ENCODE peak calls at places on chromosome 17, in four cellular contexts. J, T, Z and K are unnamed samples.
A peak's percentile ranks its signal among the peaks of the same experiment; 100 is the strongest.

GRCh38 chr17:82094931-82095776 is 2.9 kb downstream of the FASN start:
- DNase-seq in J (no peak), T (no peak), Z (no peak), K (no peak)

GRCh38 chr17:77697480-77698400 is 260.8 kb upstream of the TNRC6C start:
- DNase-seq in J (no peak), T (no peak), Z (no peak), K (no peak)

GRCh38 chr17:50194441-50195195 is 6.8 kb downstream of the COL1A1 start:
- DNase-seq in J (no peak), T (no peak), Z (no peak), K (no peak)

GRCh38 chr17:73005360-73005759 is 87.1 kb downstream of the SLC39A11 start:
- DNase-seq in J (no peak), T (no peak), Z (no peak), K (no peak)

GRCh38 chr17:75390982-75391381 is 14.5 kb downstream of the GRB2 start:
- DNase-seq in J (peak; percentile 39), T (no peak), Z (no peak), K (no peak)

GRCh38 chr17:11948791-11949190 is 48.5 kb downstream of the ZNF18 start:
- DNase-seq in J (peak; percentile 86), T (peak; percentile 78), Z (peak; percentile 24), K (no peak)

GRCh38 chr17:78818932-78819331 is 21.7 kb downstream of the USP36 start:
- DNase-seq in J (no peak), T (no peak), Z (no peak), K (peak; percentile 44)

GRCh38 chr17:78736526-78737079 is 45.5 kb downstream of the CYTH1 start:
- DNase-seq in J (no peak), T (peak; percentile 93), Z (peak; percentile 79), K (peak; percentile 47)

GRCh38 chr17:17557796-17558195 is 33.7 kb downstream of the PEMT start:
- DNase-seq in J (no peak), T (no peak), Z (no peak), K (no peak)

GRCh38 chr17:81049973-81050551 is 15.1 kb downstream of the BAIAP2 start:
- DNase-seq in J (no peak), T (peak; percentile 97), Z (no peak), K (no peak)
- H3K4me3 ChIP-seq in J (no peak overlapping the region), T (peak overlapping the region; percentile 33), Z (no peak overlapping the region), K (no peak overlapping the region)

GRCh38 chr17:19648475-19649406 is at the start of gene ALDH3A2:
- DNase-seq in J (peak; percentile 79), T (peak; percentile 91), Z (peak; percentile 97), K (peak; percentile 82)

GRCh38 chr17:19651461-19652238 is 3.1 kb downstream of the ALDH3A2 start:
- DNase-seq in J (no peak), T (peak; percentile 32), Z (no peak), K (no peak)

GRCh38 chr17:19652595-19652994 is 4.0 kb downstream of the ALDH3A2 start:
- DNase-seq in J (no peak), T (no peak), Z (no peak), K (no peak)

GRCh38 chr17:19647697-19648474 is 665 bp upstream of the ALDH3A2 start:
- DNase-seq in J (peak; percentile 54), T (peak; percentile 68), Z (peak; percentile 72), K (no peak)

GRCh38 chr17:19650826-19651225 is 2.3 kb downstream of the ALDH3A2 start:
- DNase-seq in J (peak; percentile 59), T (peak; percentile 66), Z (no peak), K (no peak)
- H3K4me3 ChIP-seq in J (no peak overlapping the region), T (peak overlapping the region; percentile 94), Z (no peak overlapping the region), K (no peak overlapping the region)

GRCh38 chr17:58336456-58337094 is 8.0 kb upstream of the TSPOAP1 start:
- DNase-seq in J (peak; percentile 38), T (no peak), Z (no peak), K (no peak)
- H3K4me3 ChIP-seq in J (no peak overlapping the region), T (no peak overlapping the region), Z (no peak overlapping the region), K (peak overlapping the region; percentile 98)

GRCh38 chr17:41547921-41548843 is 20.1 kb upstream of the KRT19 start:
- DNase-seq in J (peak; percentile 98), T (peak; percentile 99), Z (peak; percentile 11), K (no peak)
- H3K4me3 ChIP-seq in J (no peak overlapping the region), T (peak overlapping the region; percentile 23), Z (no peak overlapping the region), K (peak overlapping the region; percentile 30)

GRCh38 chr17:32870027-32870670 is 6.8 kb downstream of the MYO1D start:
- DNase-seq in J (no peak), T (no peak), Z (peak; percentile 27), K (no peak)
- H3K4me3 ChIP-seq in J (no peak overlapping the region), T (no peak overlapping the region), Z (no peak overlapping the region), K (no peak overlapping the region)

GRCh38 chr17:32009262-32009542 is 2.0 kb downstream of the LRRC37B start:
- DNase-seq in J (no peak), T (no peak), Z (no peak), K (no peak)

GRCh38 chr17:32015245-32016013 is 8.2 kb downstream of the LRRC37B start:
- DNase-seq in J (peak; percentile 33), T (no peak), Z (no peak), K (no peak)

GRCh38 chr17:32007463-32008298 is 498 bp downstream of the LRRC37B start:
- DNase-seq in J (peak; percentile 19), T (peak; percentile 27), Z (peak; percentile 15), K (peak; percentile 14)

GRCh38 chr17:32006957-32007462 is at the start of gene LRRC37B:
- DNase-seq in J (peak; percentile 57), T (peak; percentile 76), Z (peak; percentile 87), K (peak; percentile 75)

GRCh38 chr17:32010114-32010513 is 2.9 kb downstream of the LRRC37B start:
- DNase-seq in J (no peak), T (no peak), Z (no peak), K (no peak)
- H3K4me3 ChIP-seq in J (no peak overlapping the region), T (no peak overlapping the region), Z (no peak overlapping the region), K (no peak overlapping the region)

GRCh38 chr17:6995500-6996255 is at the start of gene ALOX12:
- DNase-seq in J (no peak), T (no peak), Z (no peak), K (no peak)
- H3K4me3 ChIP-seq in J (no peak within 1 kb of the TSS), T (peak within 1 kb of the TSS; percentile 41), Z (no peak within 1 kb of the TSS), K (no peak within 1 kb of the TSS)

GRCh38 chr17:44326867-44327444 is 2.3 kb upstream of the SLC25A39 start:
- DNase-seq in J (peak; percentile 97), T (peak; percentile 93), Z (peak; percentile 98), K (peak; percentile 90)
- H3K4me3 ChIP-seq in J (no peak overlapping the region), T (peak overlapping the region; percentile 5), Z (no peak overlapping the region), K (peak overlapping the region; percentile 38)

GRCh38 chr17:1179112-1179634 is 608 bp downstream of the ABR start:
- DNase-seq in J (no peak), T (no peak), Z (peak; percentile 21), K (no peak)
- H3K4me3 ChIP-seq in J (peak overlapping the region; percentile 99), T (peak overlapping the region; percentile 69), Z (peak overlapping the region; percentile 61), K (peak overlapping the region; percentile 80)